ENCODE peak calls at places on chromosomes 6 and 20, in seven cellular contexts. One of them, this sample, is unnamed.

GRCh38 chr6:11188161-11188915 is 44.1 kb downstream of the NEDD9 start:
- DNase-seq in stimulated activated naive CD8-positive, alpha-beta T cell treated with anti-CD3 and anti-CD28 coated beads, Interleukin-15, amount 100 ng/mL, for 72 hours: no peak
- DNase-seq in effector memory CD8-positive, alpha-beta T cell: no peak
- DNase-seq in HCEC 1CT: peak; percentile 46
- DNase-seq in GM23248: peak; percentile 60
- DNase-seq in DMS153: peak; percentile 31
- DNase-seq in activated gamma-delta T cell treated with anti-CD3 and anti-CD28 coated beads, Interleukin-2, amount 50 U/mL, for 16 hours: no peak
- DNase-seq in this sample: no peak

GRCh38 chr6:129212081-129212480 is 329.1 kb downstream of the LAMA2 start:
- DNase-seq in stimulated activated naive CD8-positive, alpha-beta T cell treated with anti-CD3 and anti-CD28 coated beads, Interleukin-15, amount 100 ng/mL, for 72 hours: no peak
- DNase-seq in effector memory CD8-positive, alpha-beta T cell: no peak
- DNase-seq in HCEC 1CT: no peak
- DNase-seq in GM23248: peak; percentile 56
- DNase-seq in DMS153: no peak
- DNase-seq in activated gamma-delta T cell treated with anti-CD3 and anti-CD28 coated beads, Interleukin-2, amount 50 U/mL, for 16 hours: no peak
- DNase-seq in this sample: no peak

GRCh38 chr6:159493888-159494632 is 199.0 kb downstream of the SOD2 start:
- DNase-seq in stimulated activated naive CD8-positive, alpha-beta T cell treated with anti-CD3 and anti-CD28 coated beads, Interleukin-15, amount 100 ng/mL, for 72 hours: no peak
- DNase-seq in effector memory CD8-positive, alpha-beta T cell: no peak
- DNase-seq in HCEC 1CT: no peak
- DNase-seq in GM23248: peak; percentile 18
- DNase-seq in DMS153: no peak
- DNase-seq in activated gamma-delta T cell treated with anti-CD3 and anti-CD28 coated beads, Interleukin-2, amount 50 U/mL, for 16 hours: no peak
- DNase-seq in this sample: no peak

GRCh38 chr6:159532155-159532554 is 160.9 kb downstream of the SOD2 start:
- DNase-seq in stimulated activated naive CD8-positive, alpha-beta T cell treated with anti-CD3 and anti-CD28 coated beads, Interleukin-15, amount 100 ng/mL, for 72 hours: no peak
- DNase-seq in effector memory CD8-positive, alpha-beta T cell: no peak
- DNase-seq in HCEC 1CT: no peak
- DNase-seq in GM23248: no peak
- DNase-seq in DMS153: no peak
- DNase-seq in activated gamma-delta T cell treated with anti-CD3 and anti-CD28 coated beads, Interleukin-2, amount 50 U/mL, for 16 hours: no peak
- DNase-seq in this sample: no peak

GRCh38 chr6:127547215-127547614 is 28.1 kb upstream of the MTCL3 start:
- DNase-seq in stimulated activated naive CD8-positive, alpha-beta T cell treated with anti-CD3 and anti-CD28 coated beads, Interleukin-15, amount 100 ng/mL, for 72 hours: no peak
- DNase-seq in effector memory CD8-positive, alpha-beta T cell: no peak
- DNase-seq in HCEC 1CT: no peak
- DNase-seq in GM23248: peak; percentile 40
- DNase-seq in DMS153: no peak
- DNase-seq in activated gamma-delta T cell treated with anti-CD3 and anti-CD28 coated beads, Interleukin-2, amount 50 U/mL, for 16 hours: no peak
- DNase-seq in this sample: no peak

GRCh38 chr6:79404677-79405076 is 132.6 kb downstream of the LCA5 start:
- DNase-seq in stimulated activated naive CD8-positive, alpha-beta T cell treated with anti-CD3 and anti-CD28 coated beads, Interleukin-15, amount 100 ng/mL, for 72 hours: no peak
- DNase-seq in effector memory CD8-positive, alpha-beta T cell: no peak
- DNase-seq in HCEC 1CT: no peak
- DNase-seq in GM23248: no peak
- DNase-seq in DMS153: no peak
- DNase-seq in activated gamma-delta T cell treated with anti-CD3 and anti-CD28 coated beads, Interleukin-2, amount 50 U/mL, for 16 hours: no peak
- DNase-seq in this sample: no peak

GRCh38 chr20:62302341-62303048 is at the start of gene ADRM1:
- DNase-seq in stimulated activated naive CD8-positive, alpha-beta T cell treated with anti-CD3 and anti-CD28 coated beads, Interleukin-15, amount 100 ng/mL, for 72 hours: peak; percentile 99
- DNase-seq in effector memory CD8-positive, alpha-beta T cell: peak; percentile 94
- DNase-seq in HCEC 1CT: peak; percentile 93
- DNase-seq in GM23248: peak; percentile 98
- DNase-seq in DMS153: peak; percentile 91
- DNase-seq in activated gamma-delta T cell treated with anti-CD3 and anti-CD28 coated beads, Interleukin-2, amount 50 U/mL, for 16 hours: peak; percentile 94
- DNase-seq in this sample: peak; percentile 97

GRCh38 chr6:96795481-96795880 is 41.8 kb downstream of the GPR63 start:
- DNase-seq in stimulated activated naive CD8-positive, alpha-beta T cell treated with anti-CD3 and anti-CD28 coated beads, Interleukin-15, amount 100 ng/mL, for 72 hours: no peak
- DNase-seq in effector memory CD8-positive, alpha-beta T cell: no peak
- DNase-seq in HCEC 1CT: no peak
- DNase-seq in GM23248: no peak
- DNase-seq in DMS153: no peak
- DNase-seq in activated gamma-delta T cell treated with anti-CD3 and anti-CD28 coated beads, Interleukin-2, amount 50 U/mL, for 16 hours: no peak
- DNase-seq in this sample: no peak